ENCODE peak calls at places on chromosomes 13 and 19, in four cellular contexts. One of them, this sample, is unnamed.

GRCh38 chr13:49840266-49840665 is 47.8 kb upstream of the KPNA3 start:
- DNase-seq in fibroblast of pulmonary artery: peak; percentile 26
- DNase-seq in NCI-H510A: no peak
- DNase-seq in GM10248: no peak
- DNase-seq in this sample: peak; percentile 60

GRCh38 chr13:96229356-96229755 is 139.4 kb downstream of the HS6ST3 start:
- DNase-seq in fibroblast of pulmonary artery: peak; percentile 28
- DNase-seq in NCI-H510A: no peak
- DNase-seq in GM10248: peak; percentile 6
- DNase-seq in this sample: peak; percentile 32

GRCh38 chr19:6214881-6215541 is 64.8 kb downstream of the MLLT1 start:
- DNase-seq in fibroblast of pulmonary artery: no peak
- DNase-seq in NCI-H510A: no peak
- DNase-seq in GM10248: no peak
- DNase-seq in this sample: no peak

GRCh38 chr19:21202865-21203494 is 61.1 kb downstream of the ZNF431 start:
- DNase-seq in fibroblast of pulmonary artery: peak; percentile 29
- DNase-seq in NCI-H510A: no peak
- DNase-seq in GM10248: peak; percentile 14
- DNase-seq in this sample: peak; percentile 38

GRCh38 chr13:26517931-26518330 is 39.6 kb upstream of the WASF3 start:
- DNase-seq in fibroblast of pulmonary artery: no peak
- DNase-seq in NCI-H510A: no peak
- DNase-seq in GM10248: no peak
- DNase-seq in this sample: no peak

GRCh38 chr13:95535243-95535642 is 17.3 kb upstream of the CLDN10 start:
- DNase-seq in fibroblast of pulmonary artery: peak; percentile 50
- DNase-seq in NCI-H510A: peak; percentile 65
- DNase-seq in GM10248: no peak
- DNase-seq in this sample: peak; percentile 21

GRCh38 chr19:17888260-17888659 is 16.5 kb downstream of the SLC5A5 start:
- DNase-seq in fibroblast of pulmonary artery: no peak
- DNase-seq in NCI-H510A: no peak
- DNase-seq in GM10248: no peak
- DNase-seq in this sample: no peak

GRCh38 chr19:9597027-9597426 is 12.7 kb upstream of the ZNF121 start:
- DNase-seq in fibroblast of pulmonary artery: peak; percentile 77
- DNase-seq in NCI-H510A: no peak
- DNase-seq in GM10248: no peak
- DNase-seq in this sample: peak; percentile 94

GRCh38 chr19:53809518-53810186 is 14.5 kb downstream of the NLRP12 start:
- DNase-seq in fibroblast of pulmonary artery: peak; percentile 5
- DNase-seq in NCI-H510A: no peak
- DNase-seq in GM10248: no peak
- DNase-seq in this sample: no peak

GRCh38 chr19:31595521-31595920 is 246.3 kb upstream of the TSHZ3 start:
- DNase-seq in fibroblast of pulmonary artery: no peak
- DNase-seq in NCI-H510A: no peak
- DNase-seq in GM10248: no peak
- DNase-seq in this sample: no peak

GRCh38 chr13:53054569-53054968 is 26.0 kb downstream of the OLFM4 start:
- DNase-seq in fibroblast of pulmonary artery: no peak
- DNase-seq in NCI-H510A: no peak
- DNase-seq in GM10248: no peak
- DNase-seq in this sample: no peak

GRCh38 chr19:2711175-2711936 is 8.9 kb upstream of the GNG7 start:
- DNase-seq in fibroblast of pulmonary artery: peak; percentile 76
- DNase-seq in NCI-H510A: no peak
- DNase-seq in GM10248: no peak
- DNase-seq in this sample: peak; percentile 82

GRCh38 chr13:50994651-50995050 is 85.1 kb downstream of the RNASEH2B start:
- DNase-seq in fibroblast of pulmonary artery: no peak
- DNase-seq in NCI-H510A: no peak
- DNase-seq in GM10248: no peak
- DNase-seq in this sample: no peak

GRCh38 chr13:83065136-83065535 is 817.1 kb downstream of the SLITRK1 start:
- DNase-seq in fibroblast of pulmonary artery: peak; percentile 90
- DNase-seq in NCI-H510A: no peak
- DNase-seq in GM10248: no peak
- DNase-seq in this sample: peak; percentile 97

GRCh38 chr13:106284358-106284757 is 251.1 kb downstream of the EFNB2 start:
- DNase-seq in fibroblast of pulmonary artery: peak; percentile 20
- DNase-seq in NCI-H510A: no peak
- DNase-seq in GM10248: no peak
- DNase-seq in this sample: no peak

GRCh38 chr13:97855570-97855970 is 97.9 kb upstream of the IPO5 start:
- DNase-seq in fibroblast of pulmonary artery: peak; percentile 86
- DNase-seq in NCI-H510A: no peak
- DNase-seq in GM10248: peak; percentile 37
- DNase-seq in this sample: peak; percentile 93

GRCh38 chr19:7905298-7905697 is 1.6 kb downstream of the MAP2K7 start:
- DNase-seq in fibroblast of pulmonary artery: no peak
- DNase-seq in NCI-H510A: no peak
- DNase-seq in GM10248: no peak
- DNase-seq in this sample: no peak

GRCh38 chr19:55058781-55059610 is 4.0 kb downstream of the RDH13 start:
- DNase-seq in fibroblast of pulmonary artery: no peak
- DNase-seq in NCI-H510A: no peak
- DNase-seq in GM10248: no peak
- DNase-seq in this sample: no peak

GRCh38 chr19:16325671-16326400 is 1.2 kb downstream of the KLF2 start:
- DNase-seq in fibroblast of pulmonary artery: peak; percentile 59
- DNase-seq in NCI-H510A: peak; percentile 55
- DNase-seq in GM10248: no peak
- DNase-seq in this sample: peak; percentile 40

GRCh38 chr19:39372047-39372802 is 18.7 kb downstream of the PAF1 start:
- DNase-seq in fibroblast of pulmonary artery: peak; percentile 98
- DNase-seq in NCI-H510A: no peak
- DNase-seq in GM10248: no peak
- DNase-seq in this sample: peak; percentile 99

GRCh38 chr19:5340637-5341447 is at the start of gene PTPRS:
- DNase-seq in fibroblast of pulmonary artery: peak; percentile 75
- DNase-seq in NCI-H510A: peak; percentile 90
- DNase-seq in GM10248: peak; percentile 84
- DNase-seq in this sample: peak; percentile 71

GRCh38 chr13:112819816-112820215 is 130.0 kb downstream of the ATP11A start:
- DNase-seq in fibroblast of pulmonary artery: no peak
- DNase-seq in NCI-H510A: no peak
- DNase-seq in GM10248: no peak
- DNase-seq in this sample: no peak

GRCh38 chr13:35699805-35700204 is 223.3 kb upstream of the MAB21L1 start:
- DNase-seq in fibroblast of pulmonary artery: no peak
- DNase-seq in NCI-H510A: no peak
- DNase-seq in GM10248: no peak
- DNase-seq in this sample: peak; percentile 24

GRCh38 chr19:56116606-56117005 is 4.5 kb downstream of the ZNF787 start:
- DNase-seq in fibroblast of pulmonary artery: no peak
- DNase-seq in NCI-H510A: no peak
- DNase-seq in GM10248: no peak
- DNase-seq in this sample: no peak

GRCh38 chr19:31317542-31317941 is 31.7 kb downstream of the TSHZ3 start:
- DNase-seq in fibroblast of pulmonary artery: no peak
- DNase-seq in NCI-H510A: no peak
- DNase-seq in GM10248: no peak
- DNase-seq in this sample: peak; percentile 39

GRCh38 chr13:34869737-34870136 is 72.3 kb upstream of the NBEA start:
- DNase-seq in fibroblast of pulmonary artery: no peak
- DNase-seq in NCI-H510A: no peak
- DNase-seq in GM10248: no peak
- DNase-seq in this sample: no peak

GRCh38 chr13:109366521-109366920 is 419.9 kb downstream of the IRS2 start:
- DNase-seq in fibroblast of pulmonary artery: no peak
- DNase-seq in NCI-H510A: no peak
- DNase-seq in GM10248: no peak
- DNase-seq in this sample: no peak

GRCh38 chr13:112938680-112939079 is 30.3 kb upstream of the MCF2L start:
- DNase-seq in fibroblast of pulmonary artery: no peak
- DNase-seq in NCI-H510A: no peak
- DNase-seq in GM10248: no peak
- DNase-seq in this sample: no peak

GRCh38 chr13:42007844-42008243 is 40.6 kb upstream of the DGKH start:
- DNase-seq in fibroblast of pulmonary artery: peak; percentile 67
- DNase-seq in NCI-H510A: no peak
- DNase-seq in GM10248: no peak
- DNase-seq in this sample: peak; percentile 71

GRCh38 chr13:99600318-99600717 is 99.0 kb downstream of the TM9SF2 start:
- DNase-seq in fibroblast of pulmonary artery: no peak
- DNase-seq in NCI-H510A: no peak
- DNase-seq in GM10248: no peak
- DNase-seq in this sample: no peak